ENCODE peak calls at places on chromosomes 5 and 9, in nine cellular contexts. C is left ventricle myocardium inferior; P is HAP-1; L is stimulated activated CD4-positive, alpha-beta T cell treated with anti-CD3 and anti-CD28 coated beads, Interleukin-2, amount 100 ng/mL, for 48 hours; K is left cardiac atrium; N is NCI-H345; T is CD8-positive, alpha-beta memory T cell; F is cardiac muscle cell; Y is caudate nucleus. B is an unnamed sample.

GRCh38 chr5:151072234-151073025 is 8.4 kb downstream of the TNIP1 start:
- DNase-seq in C (no peak), P (no peak), L (no peak), K (no peak), N (no peak), T (no peak), F (no peak), Y (no peak), B (no peak)

GRCh38 chr5:68378204-68378830 is 162.8 kb downstream of the PIK3R1 start:
- DNase-seq in C (no peak), P (peak; percentile 72), L (no peak), K (no peak), N (no peak), T (no peak), F (no peak), Y (no peak), B (no peak)

GRCh38 chr9:36873247-36873875 is 160.7 kb downstream of the PAX5 start:
- DNase-seq in C (peak; percentile 42), P (peak; percentile 82), L (peak; percentile 81), K (peak; percentile 73), N (peak; percentile 72), T (peak; percentile 61), F (peak; percentile 79), Y (no peak), B (peak; percentile 77)

GRCh38 chr5:1415059-1415425 is 30.2 kb downstream of the SLC6A3 start:
- DNase-seq in C (peak; percentile 7), P (no peak), L (no peak), K (no peak), N (no peak), T (no peak), F (no peak), Y (no peak), B (no peak)

GRCh38 chr5:36934740-36935356 is 58.3 kb downstream of the NIPBL start:
- DNase-seq in C (no peak), P (no peak), L (no peak), K (no peak), N (no peak), T (no peak), F (no peak), Y (no peak), B (no peak)

GRCh38 chr9:110056062-110056461 is 151.9 kb downstream of the C9orf152 start:
- DNase-seq in C (no peak), P (no peak), L (no peak), K (no peak), N (no peak), T (no peak), F (no peak), Y (no peak), B (no peak)

GRCh38 chr5:80072103-80073073 is 37.2 kb downstream of the THBS4 start:
- DNase-seq in C (no peak), P (no peak), L (no peak), K (no peak), N (no peak), T (no peak), F (no peak), Y (no peak), B (no peak)

GRCh38 chr5:131265318-131265803 is 1.5 kb downstream of the CDC42SE2 start:
- DNase-seq in C (no peak), P (no peak), L (no peak), K (no peak), N (no peak), T (peak; percentile 52), F (no peak), Y (no peak), B (no peak)

GRCh38 chr9:77469515-77470197 is 178.5 kb downstream of the GNA14 start:
- DNase-seq in C (no peak), P (no peak), L (no peak), K (no peak), N (no peak), T (no peak), F (no peak), Y (no peak), B (no peak)

GRCh38 chr5:38319486-38319885 is 61.1 kb downstream of the EGFLAM start:
- DNase-seq in C (no peak), P (no peak), L (no peak), K (no peak), N (no peak), T (no peak), F (no peak), Y (no peak), B (no peak)

GRCh38 chr9:95107001-95107749 is 210.3 kb downstream of the FANCC start:
- DNase-seq in C (no peak), P (no peak), L (no peak), K (peak; percentile 75), N (no peak), T (no peak), F (no peak), Y (no peak), B (peak; percentile 62)

GRCh38 chr5:141655020-141655419 is 3.8 kb upstream of the FCHSD1 start:
- DNase-seq in C (no peak), P (no peak), L (no peak), K (no peak), N (no peak), T (no peak), F (no peak), Y (no peak), B (no peak)

GRCh38 chr9:84230355-84231136 is 110.0 kb downstream of the SLC28A3 start:
- DNase-seq in C (no peak), P (no peak), L (no peak), K (no peak), N (no peak), T (no peak), F (peak; percentile 64), Y (no peak), B (peak; percentile 23)

GRCh38 chr5:168865973-168866372 is 286.8 kb upstream of the PANK3 start:
- DNase-seq in C (no peak), P (peak; percentile 43), L (no peak), K (no peak), N (no peak), T (no peak), F (peak; percentile 61), Y (no peak), B (no peak)

GRCh38 chr5:116938488-116938887 is 363.9 kb upstream of the SEMA6A start:
- DNase-seq in C (no peak), P (peak; percentile 51), L (no peak), K (no peak), N (no peak), T (no peak), F (peak; percentile 28), Y (no peak), B (no peak)

GRCh38 chr9:91427873-91428272 is 4.2 kb upstream of the NFIL3 start:
- DNase-seq in C (no peak), P (no peak), L (no peak), K (no peak), N (no peak), T (no peak), F (no peak), Y (no peak), B (no peak)

GRCh38 chr5:65072836-65073620 is 304.3 kb downstream of the CWC27 start:
- DNase-seq in C (no peak), P (no peak), L (no peak), K (no peak), N (peak; percentile 76), T (no peak), F (no peak), Y (no peak), B (no peak)

GRCh38 chr9:33130961-33131360 is 36.2 kb downstream of the B4GALT1 start:
- DNase-seq in C (no peak), P (no peak), L (no peak), K (no peak), N (no peak), T (no peak), F (no peak), Y (no peak), B (no peak)

GRCh38 chr5:44821164-44821563 is 12.4 kb downstream of the MRPS30 start:
- DNase-seq in C (no peak), P (peak; percentile 17), L (no peak), K (peak; percentile 13), N (no peak), T (no peak), F (peak; percentile 2), Y (no peak), B (no peak)

GRCh38 chr5:111172504-111172903 is 51.7 kb upstream of the CAMK4 start:
- DNase-seq in C (no peak), P (peak; percentile 51), L (no peak), K (no peak), N (no peak), T (no peak), F (no peak), Y (no peak), B (no peak)

GRCh38 chr9:37693265-37693664 is 42.5 kb downstream of the FRMPD1 start:
- DNase-seq in C (no peak), P (no peak), L (no peak), K (no peak), N (no peak), T (no peak), F (no peak), Y (no peak), B (no peak)

GRCh38 chr5:141338538-141339306 is at the start of gene PCDHGA2:
- DNase-seq in C (no peak), P (peak; percentile 52), L (no peak), K (peak; percentile 31), N (no peak), T (no peak), F (no peak), Y (no peak), B (peak; percentile 80)

GRCh38 chr5:96434201-96434645 is 1.2 kb upstream of the PCSK1 start:
- DNase-seq in C (peak; percentile 53), P (peak; percentile 85), L (peak; percentile 46), K (peak; percentile 73), N (peak; percentile 96), T (peak; percentile 0), F (peak; percentile 90), Y (no peak), B (peak; percentile 84)

GRCh38 chr5:172486451-172486850 is 32.1 kb upstream of the SH3PXD2B start:
- DNase-seq in C (no peak), P (no peak), L (no peak), K (no peak), N (no peak), T (no peak), F (no peak), Y (no peak), B (no peak)

GRCh38 chr5:179885491-179886090 is 22.1 kb downstream of the TBC1D9B start:
- DNase-seq in C (no peak), P (no peak), L (no peak), K (no peak), N (no peak), T (no peak), F (no peak), Y (no peak), B (no peak)